ENCODE peak calls at places on chromosomes 1 and 21, in seven cellular contexts. U is HCT116, K is H1, I is SK-N-SH, S is K562, A is HepG2, X is GM12878. V is an unnamed sample.

GRCh38 chr1:32925360-32926142 is 24.4 kb upstream of the TMEM54 start:
- DNase-seq in U (no peak), K (peak), I (peak), S (no peak), A (peak), X (no peak), V (no peak)

GRCh38 chr1:206803221-206803730 is 31.0 kb upstream of the IL10 start:
- DNase-seq in U (no peak), K (no peak), I (no peak), S (no peak), A (no peak), X (peak), V (no peak)

GRCh38 chr1:94247146-94248094 is 10.0 kb upstream of the ARHGAP29 start:
- DNase-seq in U (peak), K (peak), I (peak), S (peak), A (peak), X (no peak), V (peak)

GRCh38 chr1:41329662-41330587 is 31.3 kb upstream of the FOXO6 start:
- DNase-seq in U (no peak), K (peak), I (no peak), S (no peak), A (no peak), X (no peak), V (no peak)

GRCh38 chr1:73765551-73766233 is 432.3 kb downstream of the LRRIQ3 start:
- DNase-seq in U (no peak), K (no peak), I (no peak), S (no peak), A (no peak), X (no peak), V (no peak)

GRCh38 chr1:10744654-10745238 is 51.7 kb downstream of the CASZ1 start:
- DNase-seq in U (no peak), K (no peak), I (no peak), S (no peak), A (no peak), X (no peak), V (no peak)

GRCh38 chr1:115291731-115292130 is 46.3 kb downstream of the NGF start:
- DNase-seq in U (no peak), K (no peak), I (no peak), S (no peak), A (no peak), X (no peak), V (no peak)

GRCh38 chr1:95086949-95087533 is 14.3 kb upstream of the ALG14 start:
- DNase-seq in U (no peak), K (no peak), I (no peak), S (peak), A (peak), X (no peak), V (no peak)

GRCh38 chr1:67571406-67571805 is 113.6 kb upstream of the GADD45A start:
- DNase-seq in U (no peak), K (no peak), I (no peak), S (no peak), A (no peak), X (no peak), V (no peak)

GRCh38 chr1:117370071-117370470 is 2.8 kb downstream of the MAN1A2 start:
- DNase-seq in U (no peak), K (no peak), I (no peak), S (no peak), A (no peak), X (no peak), V (no peak)

GRCh38 chr1:209937996-209938959 is at the start of gene SYT14:
- DNase-seq in U (no peak), K (peak), I (peak), S (peak), A (no peak), X (no peak), V (no peak)

GRCh38 chr1:46619656-46620055 is 3.0 kb upstream of the MOB3C start:
- DNase-seq in U (no peak), K (no peak), I (no peak), S (no peak), A (no peak), X (no peak), V (no peak)

GRCh38 chr1:204723131-204723787 is 37.7 kb upstream of the LRRN2 start:
- DNase-seq in U (no peak), K (peak), I (no peak), S (no peak), A (no peak), X (no peak), V (no peak)

GRCh38 chr1:54342764-54343687 is 63.2 kb downstream of the SSBP3 start:
- DNase-seq in U (no peak), K (no peak), I (no peak), S (no peak), A (no peak), X (no peak), V (no peak)

GRCh38 chr1:235642943-235643371 is 6.6 kb downstream of the GNG4 start:
- DNase-seq in U (no peak), K (no peak), I (peak), S (no peak), A (no peak), X (no peak), V (no peak)

GRCh38 chr1:31872658-31873636 is 57.1 kb upstream of the SPOCD1 start:
- DNase-seq in U (no peak), K (no peak), I (no peak), S (no peak), A (no peak), X (no peak), V (no peak)

GRCh38 chr21:18245493-18245967 is 897 bp downstream of the CHODL start:
- DNase-seq in U (no peak), K (peak), I (peak), S (no peak), A (peak), X (no peak), V (no peak)

GRCh38 chr1:63064135-63064534 is 258.2 kb upstream of the FOXD3 start:
- DNase-seq in U (no peak), K (no peak), I (no peak), S (no peak), A (no peak), X (no peak), V (no peak)

GRCh38 chr1:227947678-227948492 is at the start of gene WNT9A:
- DNase-seq in U (no peak), K (peak), I (peak), S (peak), A (no peak), X (no peak), V (peak)

GRCh38 chr1:31717341-31717740 is 13.5 kb upstream of the COL16A1 start:
- DNase-seq in U (no peak), K (no peak), I (no peak), S (no peak), A (no peak), X (no peak), V (no peak)

GRCh38 chr1:246608616-246609376 is 42.5 kb downstream of the CNST start:
- DNase-seq in U (peak), K (no peak), I (peak), S (no peak), A (peak), X (no peak), V (peak)

GRCh38 chr1:113860891-113861290 is 10.6 kb downstream of the PTPN22 start:
- DNase-seq in U (no peak), K (no peak), I (no peak), S (no peak), A (no peak), X (no peak), V (no peak)

GRCh38 chr1:27634166-27634981 is 611 bp downstream of the FGR start:
- DNase-seq in U (no peak), K (peak), I (peak), S (peak), A (no peak), X (no peak), V (no peak)

GRCh38 chr1:229788004-229788403 is 162.0 kb downstream of the URB2 start:
- DNase-seq in U (no peak), K (no peak), I (no peak), S (no peak), A (no peak), X (no peak), V (no peak)

GRCh38 chr21:31043495-31043894 is 5.2 kb upstream of the KRTAP19-8 start:
- DNase-seq in U (no peak), K (no peak), I (no peak), S (no peak), A (no peak), X (no peak), V (no peak)

GRCh38 chr1:98034505-98034904 is 113.7 kb upstream of the DPYD start:
- DNase-seq in U (no peak), K (no peak), I (no peak), S (no peak), A (no peak), X (no peak), V (no peak)

GRCh38 chr1:187516874-187517273 is 688.1 kb downstream of the PLA2G4A start:
- DNase-seq in U (peak), K (no peak), I (no peak), S (no peak), A (no peak), X (no peak), V (no peak)

GRCh38 chr1:94327001-94327685 is 89.8 kb upstream of the ARHGAP29 start:
- DNase-seq in U (peak), K (peak), I (no peak), S (no peak), A (no peak), X (no peak), V (no peak)

GRCh38 chr1:109241344-109241743 is 8.0 kb upstream of the CELSR2 start:
- DNase-seq in U (no peak), K (no peak), I (no peak), S (peak), A (no peak), X (no peak), V (no peak)

GRCh38 chr1:7341145-7341900 is 429.8 kb upstream of the VAMP3 start:
- DNase-seq in U (no peak), K (no peak), I (peak), S (no peak), A (no peak), X (no peak), V (no peak)

GRCh38 chr21:33110340-33110715 is 40.4 kb downstream of the OLIG1 start:
- DNase-seq in U (no peak), K (no peak), I (no peak), S (no peak), A (no peak), X (no peak), V (no peak)

GRCh38 chr1:58000821-58001220 is 545.7 kb downstream of the OMA1 start:
- DNase-seq in U (no peak), K (no peak), I (no peak), S (no peak), A (no peak), X (no peak), V (no peak)

GRCh38 chr1:209808059-209808494 is 2.1 kb upstream of the IRF6 start:
- DNase-seq in U (no peak), K (no peak), I (peak), S (peak), A (peak), X (no peak), V (no peak)

GRCh38 chr1:209850342-209850979 is 22.7 kb downstream of the UTP25 start:
- DNase-seq in U (peak), K (peak), I (peak), S (peak), A (peak), X (no peak), V (peak)

GRCh38 chr1:180230791-180231505 is 884 bp downstream of the LHX4 start:
- DNase-seq in U (no peak), K (peak), I (peak), S (no peak), A (no peak), X (no peak), V (peak)

GRCh38 chr1:28173151-28173979 is 3.1 kb downstream of the PTAFR start:
- DNase-seq in U (no peak), K (no peak), I (no peak), S (no peak), A (peak), X (no peak), V (no peak)

GRCh38 chr1:94688646-94689045 is 131.5 kb upstream of the SLC44A3 start:
- DNase-seq in U (no peak), K (peak), I (no peak), S (no peak), A (no peak), X (no peak), V (no peak)

GRCh38 chr1:209768354-209768774 is 12.5 kb downstream of the TRAF3IP3 start:
- DNase-seq in U (no peak), K (no peak), I (no peak), S (no peak), A (no peak), X (peak), V (no peak)

GRCh38 chr1:159900086-159900680 is at the start of gene CFAP45:
- DNase-seq in U (peak), K (peak), I (no peak), S (peak), A (no peak), X (no peak), V (peak)

GRCh38 chr21:15042531-15042930 is 22.3 kb downstream of the NRIP1 start:
- DNase-seq in U (no peak), K (no peak), I (no peak), S (no peak), A (no peak), X (no peak), V (no peak)

DNA sequence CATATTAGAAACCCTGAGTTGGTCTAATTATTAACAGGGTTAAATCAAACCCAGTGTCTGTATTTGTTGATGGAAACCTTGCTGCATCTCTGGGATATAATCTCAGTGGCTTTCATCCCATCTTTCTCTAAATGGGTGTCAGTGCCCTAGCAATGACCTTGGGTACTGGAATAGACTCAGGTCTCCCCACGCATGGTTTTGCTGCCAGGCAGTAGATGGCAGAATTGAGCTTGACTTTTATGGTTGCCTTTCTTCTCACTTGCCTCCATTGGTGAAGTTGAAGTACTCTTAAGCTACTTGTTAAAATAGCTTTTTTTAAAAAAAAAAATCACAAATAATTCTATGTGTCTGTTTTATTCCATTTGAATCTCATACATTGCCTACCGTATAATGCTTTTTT is 81.8 kb upstream of the HMCN1 start:
- DNase-seq in U (peak), K (no peak), I (no peak), S (no peak), A (peak), X (no peak), V (peak)
- TF ChIP-seq JUND in U (no peak), K (no peak), I (no peak), S (no peak), A (no peak), X (no peak), V (no peak)

GRCh38 chr1:212520746-212521145 is 87.8 kb upstream of the ATF3 start:
- DNase-seq in U (no peak), K (no peak), I (no peak), S (no peak), A (no peak), X (no peak), V (no peak)
- TF ChIP-seq JUND in U (no peak), K (no peak), I (no peak), S (no peak), A (no peak), X (no peak), V (no peak)

DNA sequence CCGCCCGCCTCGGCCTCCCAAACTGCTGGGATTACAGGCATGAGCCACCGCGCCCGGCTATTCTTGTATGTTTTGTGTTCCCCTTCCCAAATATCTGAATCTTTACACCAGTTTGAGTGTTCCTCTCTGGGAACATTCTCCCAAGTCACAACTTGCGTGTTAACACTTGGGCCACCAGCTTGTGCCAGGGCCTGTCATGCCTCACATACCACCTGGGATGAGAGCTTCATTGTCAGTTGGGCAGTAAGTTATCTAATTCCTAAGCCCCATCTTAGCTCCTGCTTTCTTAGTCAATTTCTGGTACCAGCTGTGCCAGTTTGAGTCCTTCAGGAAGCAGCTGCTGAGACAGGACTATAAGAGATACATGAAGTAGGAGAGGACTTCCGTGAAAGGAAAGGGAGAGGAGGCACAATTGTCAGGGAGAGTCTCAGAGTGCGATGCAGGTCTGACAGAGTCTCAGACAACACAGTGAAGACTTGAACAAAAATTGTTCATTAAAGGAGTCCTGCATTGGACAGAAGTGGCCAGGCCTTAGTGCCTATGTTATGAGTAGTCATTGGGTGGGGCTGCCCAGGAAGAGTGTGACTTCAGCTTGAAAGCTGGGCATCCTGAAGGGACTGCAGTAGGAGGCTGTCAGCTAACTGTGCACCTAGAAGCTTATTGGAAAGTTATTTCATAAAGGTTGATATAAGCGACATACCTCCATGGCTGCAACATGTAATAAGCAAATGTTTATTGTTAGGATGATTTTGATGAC is 17.3 kb downstream of the ZFYVE9 start:
- DNase-seq in U (no peak), K (no peak), I (no peak), S (no peak), A (no peak), X (no peak), V (no peak)
- TF ChIP-seq JUND in U (peak), K (no peak), I (no peak), S (no peak), A (no peak), X (no peak), V (no peak)

GRCh38 chr1:4119516-4120220 is 219.6 kb upstream of the C1orf174 start:
- DNase-seq in U (no peak), K (no peak), I (no peak), S (no peak), A (no peak), X (no peak), V (no peak)

GRCh38 chr1:4117196-4117595 is 217.1 kb upstream of the C1orf174 start:
- DNase-seq in U (no peak), K (no peak), I (no peak), S (no peak), A (no peak), X (no peak), V (no peak)

GRCh38 chr1:4120557-4121292 is 220.7 kb upstream of the C1orf174 start:
- DNase-seq in U (no peak), K (no peak), I (no peak), S (no peak), A (no peak), X (no peak), V (no peak)

GRCh38 chr1:4121293-4121684 is 221.2 kb upstream of the C1orf174 start:
- DNase-seq in U (no peak), K (no peak), I (no peak), S (no peak), A (no peak), X (no peak), V (no peak)

DNA sequence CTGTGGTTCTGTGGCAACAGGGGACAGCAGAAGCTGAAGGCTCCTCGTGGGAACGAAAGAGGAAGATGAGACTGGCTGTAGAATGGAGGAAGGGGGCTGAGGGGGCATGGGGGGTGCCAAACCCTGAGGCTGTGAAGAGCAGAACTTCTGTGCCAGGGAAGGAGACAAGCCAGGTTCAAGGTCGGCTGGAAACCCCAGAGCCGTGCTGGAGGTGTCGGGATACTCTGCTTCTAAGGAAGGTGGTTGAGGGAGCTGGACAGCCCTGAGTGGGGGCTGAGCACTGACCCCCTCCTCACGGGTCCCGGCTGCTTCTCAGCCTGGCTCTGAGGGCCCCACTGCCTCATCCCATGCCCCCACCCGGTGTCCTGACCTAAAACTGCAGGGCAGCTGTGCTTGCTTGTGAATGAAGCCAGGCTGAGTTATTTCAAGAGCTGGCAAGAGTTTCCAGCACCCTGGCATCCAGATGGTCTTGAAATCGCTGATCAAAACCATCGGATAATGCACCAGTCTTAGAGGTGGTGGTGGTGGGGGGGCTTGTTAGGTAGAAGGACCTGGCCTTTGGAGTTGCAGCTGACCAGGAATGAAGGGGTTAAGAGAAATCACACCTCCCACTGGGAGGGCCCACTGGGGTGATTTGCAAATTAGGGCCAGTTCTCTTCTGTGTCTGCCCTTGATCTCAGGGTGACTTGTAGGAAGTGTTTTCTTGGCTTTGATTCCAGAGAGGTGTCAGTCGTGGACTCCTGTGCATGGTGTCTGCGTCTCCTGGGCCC is 218.9 kb upstream of the C1orf174 start:
- DNase-seq in U (no peak), K (no peak), I (no peak), S (no peak), A (no peak), X (no peak), V (no peak)
- TF ChIP-seq JUND in U (no peak), K (no peak), I (no peak), S (no peak), A (no peak), X (no peak), V (no peak)

V was measured in T47D.